ENCODE peak calls at places on chromosomes 16 and 17, in eight cellular contexts. S, V, U, J, W, F, M and Z are unnamed samples.

GRCh38 chr16:72099377-72099818 is 5.8 kb downstream of the DHX38 start:
- DNase-seq in W (peak), V (peak), M (no peak), F (no peak), J (peak), U (peak), S (peak), Z (no peak)

GRCh38 chr17:28385037-28385797 is 13.7 kb downstream of the SARM1 start:
- DNase-seq in J (no peak), M (no peak), W (no peak), S (peak), U (peak), F (no peak), V (no peak), Z (no peak)

GRCh38 chr16:89300311-89300975 is 82.9 kb downstream of the ZNF778 start:
- DNase-seq in M (no peak), J (no peak), S (no peak), F (no peak), U (no peak), W (no peak), V (no peak), Z (no peak)

GRCh38 chr17:77843878-77844260 is 114.6 kb upstream of the TNRC6C start:
- DNase-seq in J (no peak), S (no peak), M (no peak), W (no peak), U (no peak), V (no peak), F (no peak), Z (no peak)

GRCh38 chr16:56933266-56933619 is 1.3 kb downstream of the HERPUD1 start:
- DNase-seq in J (no peak), V (peak), U (no peak), F (no peak), W (no peak), M (no peak), S (no peak), Z (no peak)

GRCh38 chr16:27304881-27305280 is 8.9 kb upstream of the IL4R start:
- DNase-seq in J (no peak), U (no peak), F (no peak), S (no peak), M (no peak), V (no peak), W (peak), Z (no peak)

GRCh38 chr17:78737332-78737731 is 44.7 kb downstream of the CYTH1 start:
- DNase-seq in U (no peak), W (peak), F (no peak), J (no peak), M (no peak), V (no peak), S (peak), Z (no peak)

GRCh38 chr16:30953511-30954124 is 3.9 kb upstream of the SETD1A start:
- DNase-seq in S (peak), U (peak), J (peak), F (peak), M (peak), W (peak), V (peak), Z (peak)

GRCh38 chr17:35376245-35376644 is 2.8 kb upstream of the SLFN11 start:
- DNase-seq in F (no peak), S (no peak), V (no peak), J (no peak), U (no peak), W (peak), M (no peak), Z (no peak)